ENCODE peak calls at places on chromosomes 4 and X, in five cellular contexts. S, R, V, O and G are unnamed samples.

GRCh38 chr4:181502611-181503010 is 740.6 kb upstream of the TENM3 start:
- DNase-seq in S (no peak), R (no peak), V (no peak), O (no peak), G (no peak)

GRCh38 chr4:54232151-54232688 is 3.1 kb downstream of the PDGFRA start:
- DNase-seq in S (no peak), R (no peak), V (no peak), O (peak), G (no peak)

GRCh38 chr4:153232768-153233167 is 28.5 kb downstream of the TRIM2 start:
- DNase-seq in S (no peak), R (no peak), V (peak), O (no peak), G (no peak)

GRCh38 chrX:107674480-107675364 is 46.4 kb downstream of the PRPS1 start:
- DNase-seq in S (no peak), R (no peak), V (no peak), O (peak), G (no peak)

GRCh38 chrX:1242901-1243402 is 25.7 kb upstream of the CSF2RA start:
- DNase-seq in S (peak), R (no peak), V (no peak), O (peak), G (no peak)

GRCh38 chr4:186881521-186882220 is 158.0 kb upstream of the FAT1 start:
- DNase-seq in S (no peak), R (peak), V (no peak), O (peak), G (peak)

GRCh38 chrX:20711366-20711765 is 444.7 kb upstream of the RPS6KA3 start:
- DNase-seq in S (no peak), R (no peak), V (no peak), O (no peak), G (no peak)

GRCh38 chr4:86286729-86287128 is 73.1 kb downstream of the MAPK10 start:
- DNase-seq in S (no peak), R (no peak), V (no peak), O (no peak), G (no peak)

GRCh38 chr4:6468376-6468775 is 4.0 kb downstream of the PPP2R2C start:
- DNase-seq in S (no peak), R (no peak), V (no peak), O (no peak), G (no peak)

GRCh38 chr4:168574581-168575295 is 77.9 kb downstream of the PALLD start:
- DNase-seq in S (no peak), R (no peak), V (no peak), O (peak), G (peak)